ENCODE peak calls at places on chromosomes 6 and 20, in eight cellular contexts. G, I, K, Z, P, J, B and M are unnamed samples.

GRCh38 chr6:71444222-71444621 is 155.6 kb downstream of the OGFRL1 start:
- DNase-seq in G (no peak), I (no peak), K (no peak), Z (no peak), P (no peak), J (no peak), B (no peak), M (no peak)

GRCh38 chr6:56329296-56330050 is 82.1 kb upstream of the COL21A1 start:
- DNase-seq in G (no peak), I (no peak), K (no peak), Z (no peak), P (no peak), J (no peak), B (no peak), M (no peak)

GRCh38 chr6:124927806-124928205 is 34.4 kb upstream of the RNF217 start:
- DNase-seq in G (no peak), I (no peak), K (peak), Z (peak), P (no peak), J (no peak), B (no peak), M (no peak)

GRCh38 chr6:93423542-93423941 is 4.2 kb upstream of the EPHA7 start:
- DNase-seq in G (peak), I (peak), K (no peak), Z (peak), P (peak), J (no peak), B (no peak), M (no peak)

GRCh38 chr20:18989736-18990474 is 176.3 kb downstream of the SCP2D1 start:
- DNase-seq in G (peak), I (no peak), K (no peak), Z (no peak), P (peak), J (peak), B (no peak), M (peak)

GRCh38 chr6:165717732-165718465 is 54.9 kb upstream of the PDE10A start:
- DNase-seq in G (no peak), I (no peak), K (no peak), Z (peak), P (no peak), J (no peak), B (no peak), M (no peak)

GRCh38 chr6:43221046-43221773 is 8.1 kb downstream of the DNPH1 start:
- DNase-seq in G (no peak), I (no peak), K (peak), Z (no peak), P (no peak), J (peak), B (peak), M (peak)

GRCh38 chr6:90559931-90560330 is 26.9 kb downstream of the MAP3K7 start:
- DNase-seq in G (no peak), I (no peak), K (no peak), Z (no peak), P (no peak), J (no peak), B (no peak), M (no peak)

GRCh38 chr20:1912056-1912455 is 16.8 kb downstream of the SIRPA start:
- DNase-seq in G (no peak), I (no peak), K (peak), Z (peak), P (no peak), J (no peak), B (no peak), M (no peak)

GRCh38 chr6:96016781-96017180 is 1.0 kb downstream of the FUT9 start:
- DNase-seq in G (no peak), I (no peak), K (no peak), Z (no peak), P (no peak), J (no peak), B (no peak), M (no peak)

GRCh38 chr20:49888341-49889244 is 26.7 kb downstream of the SPATA2 start:
- DNase-seq in G (peak), I (peak), K (peak), Z (peak), P (peak), J (peak), B (no peak), M (peak)

GRCh38 chr20:38204936-38205435 is 39.9 kb upstream of the TGM2 start:
- DNase-seq in G (no peak), I (no peak), K (no peak), Z (no peak), P (no peak), J (no peak), B (no peak), M (no peak)

GRCh38 chr6:7579850-7580249 is 10.1 kb upstream of the SNRNP48 start:
- DNase-seq in G (no peak), I (no peak), K (no peak), Z (no peak), P (no peak), J (no peak), B (no peak), M (no peak)

GRCh38 chr6:105711216-105711615 is 308.3 kb upstream of the PREP start:
- DNase-seq in G (no peak), I (no peak), K (peak), Z (peak), P (no peak), J (no peak), B (no peak), M (no peak)

GRCh38 chr6:32627831-32628230 is 9.4 kb upstream of the HLA-DQA1 start:
- DNase-seq in G (peak), I (peak), K (peak), Z (peak), P (no peak), J (no peak), B (no peak), M (no peak)

GRCh38 chr6:108543165-108543940 is 17.4 kb upstream of the FOXO3 start:
- DNase-seq in G (no peak), I (no peak), K (no peak), Z (no peak), P (no peak), J (no peak), B (no peak), M (no peak)

GRCh38 chr20:45822863-45823262 is 4.2 kb downstream of the TNNC2 start:
- DNase-seq in G (no peak), I (no peak), K (peak), Z (no peak), P (peak), J (peak), B (no peak), M (no peak)

GRCh38 chr20:9262653-9263194 is 193.8 kb downstream of the PLCB4 start:
- DNase-seq in G (no peak), I (no peak), K (no peak), Z (no peak), P (no peak), J (no peak), B (no peak), M (no peak)

GRCh38 chr20:53070714-53071392 is 98.7 kb downstream of the TSHZ2 start:
- DNase-seq in G (no peak), I (no peak), K (no peak), Z (no peak), P (no peak), J (no peak), B (no peak), M (no peak)

GRCh38 chr6:167120557-167121030 is 2.3 kb upstream of the CCR6 start:
- DNase-seq in G (no peak), I (no peak), K (no peak), Z (no peak), P (no peak), J (no peak), B (no peak), M (no peak)

GRCh38 chr20:35173576-35174192 is 1.8 kb downstream of the PROCR start:
- DNase-seq in G (no peak), I (no peak), K (no peak), Z (no peak), P (no peak), J (no peak), B (no peak), M (no peak)

GRCh38 chr20:35171438-35171752 is 477 bp upstream of the PROCR start:
- DNase-seq in G (no peak), I (no peak), K (no peak), Z (no peak), P (no peak), J (no peak), B (no peak), M (no peak)

GRCh38 chr20:35174458-35175216 is 2.8 kb downstream of the PROCR start:
- DNase-seq in G (no peak), I (peak), K (no peak), Z (no peak), P (peak), J (no peak), B (no peak), M (no peak)

GRCh38 chr20:35171753-35172433 is at the start of gene PROCR:
- DNase-seq in G (peak), I (peak), K (peak), Z (peak), P (peak), J (peak), B (peak), M (peak)

GRCh38 chr20:35172434-35172806 is 548 bp downstream of the PROCR start:
- DNase-seq in G (no peak), I (no peak), K (no peak), Z (no peak), P (no peak), J (no peak), B (no peak), M (no peak)
- H3K27ac ChIP-seq in G (peak), I (peak), K (peak), Z (no peak), P (peak), J (peak), B (peak), M (peak)

GRCh38 chr6:40152196-40152595 is 217.9 kb upstream of the MOCS1 start:
- DNase-seq in G (no peak), I (no peak), K (no peak), Z (no peak), P (no peak), J (no peak), B (no peak), M (no peak)
- TF ChIP-seq CTCF in G (no peak), I (no peak), K (no peak), Z (no peak), P (no peak), J (no peak), B (no peak), M (no peak)

GRCh38 chr6:18457065-18457817 is 70.1 kb downstream of the RNF144B start:
- DNase-seq in G (no peak), I (no peak), K (peak), Z (peak), P (no peak), J (no peak), B (no peak), M (no peak)
- H3K4me3 ChIP-seq in G (no peak), I (no peak), K (no peak), Z (no peak), P (no peak), J (no peak), B (no peak), M (no peak)

GRCh38 chr6:2756245-2756644 is 5.5 kb upstream of the MYLK4 start:
- DNase-seq in G (no peak), I (no peak), K (no peak), Z (no peak), P (no peak), J (no peak), B (no peak), M (no peak)
- H3K27ac ChIP-seq in G (no peak), I (no peak), K (no peak), Z (no peak), P (no peak), J (no peak), B (no peak), M (peak)

DNA sequence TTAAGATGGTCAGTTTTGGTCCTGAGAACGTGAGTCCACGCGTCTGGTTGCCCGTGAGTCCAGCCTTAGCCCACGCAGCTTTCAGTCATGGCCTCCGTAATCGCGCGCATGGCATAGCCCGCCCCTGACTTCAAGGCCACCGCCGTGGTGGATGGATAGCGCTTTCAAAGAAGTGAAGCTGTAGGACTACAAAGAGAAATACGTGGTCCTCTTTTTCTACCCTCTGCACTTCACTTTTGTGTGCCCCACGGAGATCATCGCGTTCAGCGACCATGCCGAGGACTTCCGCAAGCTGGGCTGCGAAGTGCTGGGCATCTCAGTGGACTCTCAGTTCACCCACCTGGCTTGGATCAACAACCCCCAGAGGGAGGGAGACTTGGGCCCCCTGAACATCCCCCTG is 142.0 kb upstream of the MCHR2 start:
- DNase-seq in G (no peak), I (no peak), K (no peak), Z (no peak), P (no peak), J (no peak), B (no peak), M (no peak)
- TF ChIP-seq CTCF in G (no peak), I (no peak), K (no peak), Z (no peak), P (no peak), J (no peak), B (no peak), M (no peak)

DNA sequence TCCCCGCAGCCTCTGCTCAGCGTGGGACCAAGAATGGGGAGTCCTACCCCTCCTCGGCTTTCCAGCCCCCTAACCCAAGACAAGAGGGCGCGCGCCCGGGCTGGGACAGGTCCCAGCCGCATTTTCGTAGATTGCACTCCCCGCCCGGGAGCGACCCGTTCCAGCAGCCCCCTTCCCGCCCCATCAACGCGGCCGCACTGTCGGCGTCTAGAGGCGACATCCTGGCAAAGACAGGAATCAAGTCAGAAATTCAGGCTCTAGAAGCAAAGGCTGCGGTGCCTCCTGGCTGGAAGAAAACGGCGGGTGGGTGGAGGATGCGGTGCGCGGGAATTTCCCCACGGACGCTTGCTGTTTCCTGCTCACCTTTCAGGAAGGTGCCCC is 957 bp downstream of the PROKR2 start:
- DNase-seq in G (no peak), I (no peak), K (no peak), Z (no peak), P (no peak), J (no peak), B (no peak), M (no peak)
- H3K4me3 ChIP-seq in G (no peak), I (no peak), K (no peak), Z (no peak), P (no peak), J (no peak), B (no peak), M (no peak)

GRCh38 chr6:42212442-42212841 is 5.2 kb downstream of the MRPS10 start:
- DNase-seq in G (no peak), I (no peak), K (no peak), Z (no peak), P (no peak), J (no peak), B (no peak), M (no peak)
- H3K27ac ChIP-seq in G (no peak), I (no peak), K (no peak), Z (no peak), P (no peak), J (no peak), B (no peak), M (no peak)

DNA sequence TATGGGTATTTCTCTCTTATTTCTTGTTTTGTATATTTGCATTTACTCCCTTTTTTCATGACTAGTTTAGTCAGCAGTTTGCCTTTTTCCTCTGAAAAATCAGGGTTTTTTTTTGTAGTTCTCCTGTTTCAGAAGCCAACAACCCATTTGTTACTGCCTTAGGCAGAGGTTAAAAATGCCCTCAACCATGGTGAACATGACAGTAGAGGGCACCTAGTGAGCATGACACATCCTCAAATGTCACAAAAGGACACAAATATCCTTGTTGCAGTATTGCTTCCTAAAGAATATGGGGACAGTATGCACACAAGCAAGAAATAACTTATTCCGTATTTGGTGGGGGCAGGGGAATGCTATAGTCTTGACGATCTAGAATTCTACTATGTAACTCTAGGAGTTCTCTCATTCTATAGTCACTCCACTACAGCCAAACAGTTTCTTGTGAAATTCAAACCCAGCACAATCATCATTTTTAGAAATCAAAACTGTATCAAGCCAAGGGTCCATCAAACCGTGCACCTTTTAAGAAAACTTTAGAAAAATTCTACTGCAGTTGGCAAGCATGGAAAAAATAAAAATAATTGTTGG is 47.0 kb downstream of the GOPC start:
- DNase-seq in G (no peak), I (no peak), K (peak), Z (no peak), P (no peak), J (no peak), B (no peak), M (no peak)
- TF ChIP-seq CTCF in G (no peak), I (no peak), K (no peak), Z (no peak), P (no peak), J (no peak), B (no peak), M (no peak)